ENCODE peak calls at places on chromosomes 5 and 9, in six cellular contexts. L is ureter, I is iris pigment epithelial cell, X is neural progenitor cell, P is OCI-M1, H is kidney tubule cell. Z is an unnamed sample.

GRCh38 chr9:124594673-124595072 is 87.5 kb upstream of the NR5A1 start:
- DNase-seq in L (no peak), I (no peak), X (peak), P (no peak), H (no peak), Z (no peak)

GRCh38 chr9:109213300-109214121 is 46.5 kb upstream of the FRRS1L start:
- DNase-seq in L (no peak), I (peak), X (no peak), P (no peak), H (no peak), Z (no peak)

GRCh38 chr5:173474881-173475287 is 141.6 kb downstream of the BOD1 start:
- DNase-seq in L (no peak), I (peak), X (no peak), P (no peak), H (peak), Z (no peak)

GRCh38 chr5:121171361-121171760 is 680.3 kb upstream of the FTMT start:
- DNase-seq in L (no peak), I (no peak), X (no peak), P (no peak), H (no peak), Z (no peak)

GRCh38 chr5:124754206-124754927 is 7.9 kb upstream of the ZNF608 start:
- DNase-seq in L (no peak), I (no peak), X (no peak), P (no peak), H (no peak), Z (no peak)

GRCh38 chr5:77778881-77779438 is 2.8 kb upstream of the TBCA start:
- DNase-seq in L (no peak), I (no peak), X (no peak), P (peak), H (no peak), Z (no peak)

GRCh38 chr5:54457094-54457531 is 1.6 kb downstream of the HSPB3 start:
- DNase-seq in L (no peak), I (peak), X (no peak), P (peak), H (peak), Z (no peak)

GRCh38 chr5:139664273-139664693 is 16.1 kb downstream of the CXXC5 start:
- DNase-seq in L (no peak), I (no peak), X (no peak), P (no peak), H (no peak), Z (no peak)

GRCh38 chr5:36664762-36665161 is 58.4 kb downstream of the SLC1A3 start:
- DNase-seq in L (no peak), I (no peak), X (no peak), P (no peak), H (peak), Z (no peak)

GRCh38 chr9:122151267-122151828 is 8.2 kb downstream of the NDUFA8 start:
- DNase-seq in L (no peak), I (no peak), X (no peak), P (no peak), H (no peak), Z (no peak)

GRCh38 chr9:134863306-134863902 is 17.2 kb upstream of the FCN2 start:
- DNase-seq in L (no peak), I (no peak), X (no peak), P (no peak), H (no peak), Z (no peak)

GRCh38 chr5:1293416-1293996 is 1.4 kb downstream of the TERT start:
- DNase-seq in L (no peak), I (no peak), X (no peak), P (no peak), H (no peak), Z (no peak)

GRCh38 chr5:29150840-29151239 is 2042.6 kb upstream of the CDH6 start:
- DNase-seq in L (no peak), I (no peak), X (no peak), P (no peak), H (no peak), Z (no peak)

GRCh38 chr9:80028501-80028900 is 456.7 kb downstream of the TLE4 start:
- DNase-seq in L (no peak), I (peak), X (peak), P (no peak), H (no peak), Z (no peak)